ENCODE peak calls at places on chromosomes 12 and 14, in eight cellular contexts. K is HCT116; U is stimulated activated naive CD8-positive, alpha-beta T cell treated with anti-CD3 and anti-CD28 coated beads, Interleukin-15, Interleukin-2, amounts not matched to agents 100 U/mL and 50 U/mL, for 24 hours; P is mucosa of descending colon; L is foreskin keratinocyte; B is activated CD8-positive, alpha-beta memory T cell treated with anti-CD3 and anti-CD28 coated beads, Interleukin-2, amount 10 ng/mL, durations not matched to agents 7 days and 5 days; G is left lobe of liver; F is naive thymus-derived CD4-positive, alpha-beta T cell. C is an unnamed sample.

GRCh38 chr14:96104469-96105057 is 65.4 kb downstream of the C14orf132 start:
- ATAC-seq in F (no peak), P (peak), G (peak), K (no peak), L (no peak), U (no peak), B (no peak), C (peak)

GRCh38 chr12:90628213-90628612 is 326.8 kb downstream of the CCER1 start:
- ATAC-seq in K (no peak), B (no peak), L (no peak), P (no peak), F (no peak), U (no peak), G (no peak), C (no peak)

GRCh38 chr12:43914923-43915468 is 79.1 kb downstream of the TMEM117 start:
- ATAC-seq in L (peak), P (no peak), F (no peak), K (peak), B (no peak), G (peak), U (no peak), C (no peak)

GRCh38 chr12:26156201-26156871 is 31.5 kb upstream of the BHLHE41 start:
- ATAC-seq in L (no peak), F (peak), K (no peak), P (peak), G (no peak), B (no peak), U (no peak), C (no peak)

GRCh38 chr14:21078287-21078686 is 8.2 kb downstream of the ARHGEF40 start:
- ATAC-seq in K (no peak), F (no peak), U (no peak), P (no peak), B (no peak), G (no peak), L (no peak), C (no peak)

GRCh38 chr12:49707127-49707811 is at the start of gene FMNL3:
- ATAC-seq in F (peak), U (peak), P (peak), L (peak), G (peak), K (peak), B (peak), C (peak)

GRCh38 chr12:115599251-115599811 is 678.2 kb downstream of the MED13L start:
- ATAC-seq in F (no peak), P (peak), B (no peak), L (peak), U (no peak), G (no peak), K (no peak), C (no peak)

GRCh38 chr12:58655375-58655774 is 264.9 kb downstream of the LRIG3 start:
- ATAC-seq in P (no peak), F (no peak), U (no peak), L (no peak), B (no peak), K (no peak), G (no peak), C (no peak)

GRCh38 chr12:28851781-28852180 is 297.3 kb upstream of the FAR2 start:
- ATAC-seq in L (no peak), P (no peak), K (no peak), U (no peak), B (no peak), G (no peak), F (no peak), C (no peak)

GRCh38 chr12:128814411-128815261 is 9.1 kb downstream of the SLC15A4 start:
- ATAC-seq in G (no peak), L (no peak), K (no peak), P (no peak), U (no peak), F (no peak), B (no peak), C (no peak)

GRCh38 chr14:23604675-23605170 is 26.1 kb upstream of the JPH4 start:
- ATAC-seq in F (no peak), L (no peak), P (no peak), K (no peak), U (no peak), B (no peak), G (no peak), C (no peak)

GRCh38 chr12:47891356-47891755 is 13.4 kb downstream of the VDR start:
- ATAC-seq in P (no peak), B (peak), K (no peak), G (peak), U (no peak), L (no peak), F (no peak), C (no peak)

GRCh38 chr14:77868552-77869300 is 68.8 kb downstream of the ADCK1 start:
- ATAC-seq in B (no peak), F (no peak), U (no peak), K (no peak), P (no peak), L (no peak), G (no peak), C (no peak)

GRCh38 chr14:64209428-64210165 is 84.6 kb downstream of the ESR2 start:
- ATAC-seq in G (peak), L (no peak), K (no peak), F (peak), P (peak), B (no peak), U (no peak), C (peak)

GRCh38 chr14:55707365-55707804 is 127.4 kb downstream of the KTN1 start:
- ATAC-seq in F (no peak), U (no peak), G (peak), P (peak), K (peak), L (peak), B (no peak), C (peak)

GRCh38 chr12:110117948-110118685 is 6.0 kb upstream of the IFT81 start:
- ATAC-seq in P (peak), L (no peak), B (no peak), F (no peak), G (no peak), K (no peak), U (no peak), C (peak)

GRCh38 chr12:45122776-45123380 is 72.0 kb upstream of the DBX2 start:
- ATAC-seq in B (no peak), P (no peak), F (no peak), U (no peak), G (peak), L (no peak), K (peak), C (no peak)

GRCh38 chr12:103012884-103013283 is 55.4 kb downstream of the ASCL1 start:
- ATAC-seq in L (no peak), U (no peak), K (no peak), P (no peak), F (no peak), B (no peak), G (no peak), C (no peak)

GRCh38 chr14:63460594-63461132 is 82.5 kb downstream of the PPP2R5E start:
- ATAC-seq in B (no peak), F (no peak), P (no peak), U (no peak), G (peak), K (no peak), L (peak), C (no peak)

GRCh38 chr14:92748259-92749016 is at the start of gene LGMN:
- ATAC-seq in F (peak), L (peak), B (peak), K (peak), U (peak), P (peak), G (peak), C (peak)

GRCh38 chr12:68119724-68120211 is 39.8 kb downstream of the IFNG start:
- ATAC-seq in P (peak), K (no peak), L (peak), B (peak), G (no peak), F (peak), U (peak), C (no peak)